ENCODE peak calls at places on chromosomes 1 and 21, in five cellular contexts. E is osteoblast; G is tibial nerve; A is CD4-positive, alpha-beta T cell; R is HFFc6. H is an unnamed sample.

GRCh38 chr1:212040629-212041028 is 5.1 kb downstream of the DTL start:
- DNase-seq in E (no peak), G (no peak), A (no peak), R (peak), H (no peak)

GRCh38 chr1:50603274-50604271 is 180.3 kb upstream of the DMRTA2 start:
- DNase-seq in E (no peak), G (no peak), A (no peak), R (peak), H (no peak)

GRCh38 chr1:245245021-245245667 is 90.4 kb downstream of the KIF26B start:
- DNase-seq in E (no peak), G (no peak), A (no peak), R (no peak), H (no peak)

GRCh38 chr1:115507256-115507589 is 134.5 kb upstream of the VANGL1 start:
- DNase-seq in E (peak), G (no peak), A (no peak), R (peak), H (no peak)

GRCh38 chr1:154775559-154776338 is 94.3 kb downstream of the KCNN3 start:
- DNase-seq in E (no peak), G (no peak), A (no peak), R (no peak), H (no peak)

GRCh38 chr1:54312874-54313316 is 93.3 kb downstream of the SSBP3 start:
- DNase-seq in E (no peak), G (no peak), A (no peak), R (peak), H (no peak)

GRCh38 chr21:45560106-45561021 is 18.1 kb upstream of the SLC19A1 start:
- DNase-seq in E (peak), G (peak), A (no peak), R (no peak), H (no peak)

GRCh38 chr1:225735252-225736149 is 42.1 kb upstream of the SRP9 start:
- DNase-seq in E (peak), G (peak), A (no peak), R (peak), H (no peak)

GRCh38 chr1:95668165-95668564 is 434.2 kb downstream of the RWDD3 start:
- DNase-seq in E (no peak), G (no peak), A (no peak), R (no peak), H (no peak)

GRCh38 chr21:43717166-43717853 is 1.6 kb upstream of the PDXK start:
- DNase-seq in E (peak), G (no peak), A (no peak), R (no peak), H (no peak)

GRCh38 chr1:173988068-173988467 is 34.1 kb downstream of the RC3H1 start:
- DNase-seq in E (no peak), G (no peak), A (no peak), R (no peak), H (no peak)

GRCh38 chr1:205933672-205934618 is 9.3 kb downstream of the SLC26A9 start:
- DNase-seq in E (peak), G (no peak), A (no peak), R (peak), H (no peak)

GRCh38 chr1:9843576-9843945 is 19.8 kb upstream of the CLSTN1 start:
- DNase-seq in E (peak), G (no peak), A (no peak), R (no peak), H (no peak)

GRCh38 chr1:88462481-88463261 is 221.4 kb upstream of the PKN2 start:
- DNase-seq in E (peak), G (no peak), A (no peak), R (no peak), H (peak)

GRCh38 chr1:236214761-236215160 is 67.0 kb downstream of the ERO1B start:
- DNase-seq in E (no peak), G (no peak), A (no peak), R (no peak), H (no peak)

GRCh38 chr1:45400049-45400448 is 59.8 kb upstream of the MUTYH start:
- DNase-seq in E (peak), G (no peak), A (no peak), R (no peak), H (no peak)

GRCh38 chr1:173175514-173176146 is 31.5 kb downstream of the TNFSF4 start:
- DNase-seq in E (no peak), G (no peak), A (no peak), R (peak), H (no peak)

GRCh38 chr1:98323906-98324358 is 337.6 kb upstream of the SNX7 start:
- DNase-seq in E (peak), G (no peak), A (no peak), R (peak), H (no peak)

GRCh38 chr1:184563308-184563707 is 176.5 kb downstream of the C1orf21 start:
- DNase-seq in E (peak), G (no peak), A (no peak), R (peak), H (no peak)

GRCh38 chr1:33039840-33040239 is 3.2 kb upstream of the AK2 start:
- DNase-seq in E (no peak), G (no peak), A (no peak), R (no peak), H (no peak)

GRCh38 chr1:161180643-161181042 is 3.3 kb upstream of the B4GALT3 start:
- DNase-seq in E (no peak), G (no peak), A (no peak), R (no peak), H (no peak)
- TF ChIP-seq CTCF in E (peak), G (no peak), A (peak), R (peak), H (peak)

GRCh38 chr1:224459051-224459450 is 24.5 kb upstream of the WDR26 start:
- DNase-seq in E (no peak), G (no peak), A (no peak), R (no peak), H (no peak)

GRCh38 chr1:224458296-224458695 is 23.7 kb upstream of the WDR26 start:
- DNase-seq in E (no peak), G (no peak), A (no peak), R (no peak), H (no peak)

GRCh38 chr1:224459936-224460335 is 25.3 kb upstream of the WDR26 start:
- DNase-seq in E (no peak), G (no peak), A (no peak), R (no peak), H (no peak)

GRCh38 chr1:224456637-224456953 is 22.0 kb upstream of the WDR26 start:
- DNase-seq in E (no peak), G (no peak), A (no peak), R (no peak), H (no peak)

DNA sequence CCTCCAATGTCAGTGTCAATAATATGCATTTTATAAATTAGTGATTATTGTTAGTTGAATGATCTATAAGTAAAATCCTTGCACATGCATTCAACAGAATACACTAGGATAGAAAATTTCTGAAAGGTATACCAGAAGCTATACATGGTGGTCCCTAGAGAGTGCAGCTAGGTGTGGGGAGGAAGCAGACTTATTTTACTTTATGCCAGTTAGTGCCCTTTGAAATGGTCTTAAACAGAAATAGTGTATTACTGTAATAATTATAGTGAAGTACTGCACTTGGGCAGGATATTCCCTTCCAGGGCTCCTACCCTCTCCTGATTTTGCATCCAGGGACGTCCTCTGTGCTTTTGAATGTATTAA is 23.2 kb upstream of the WDR26 start:
- DNase-seq in E (no peak), G (no peak), A (no peak), R (no peak), H (no peak)
- TF ChIP-seq CTCF in E (no peak), G (no peak), A (peak), R (peak), H (no peak)

DNA sequence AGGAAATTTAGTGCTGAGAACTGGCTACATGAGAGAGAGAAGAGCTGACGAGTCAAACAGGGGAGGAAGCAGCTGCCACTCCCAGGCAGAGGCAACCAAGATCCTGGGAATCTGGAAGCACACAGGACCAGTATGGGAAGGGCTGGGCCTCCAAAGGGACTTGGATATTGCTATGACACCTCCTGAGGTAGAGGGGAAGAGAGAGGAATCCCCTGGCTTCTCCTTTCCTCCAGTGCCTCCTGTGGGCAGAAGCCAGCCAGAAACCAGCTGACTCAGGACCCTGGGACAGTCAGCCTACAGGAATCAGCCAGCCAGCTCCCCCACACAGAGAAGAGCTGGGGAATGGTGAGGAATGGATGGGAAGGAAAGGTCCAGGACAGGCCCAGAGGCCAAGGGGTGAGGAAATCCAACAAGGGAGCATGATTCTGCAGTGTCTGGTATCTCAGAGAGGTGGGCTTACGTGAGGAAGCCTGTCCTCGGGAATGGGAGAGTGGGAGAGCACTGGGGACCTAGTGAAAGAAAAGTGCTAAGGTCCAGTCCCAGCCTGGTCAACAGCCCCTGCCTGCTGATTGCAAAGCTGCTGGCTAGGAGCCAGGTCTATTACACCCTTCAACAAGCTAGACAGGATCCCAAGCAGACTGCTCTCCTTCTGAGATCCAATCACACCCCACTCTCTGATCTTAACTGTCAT is 43.5 kb downstream of the NAV1 start:
- DNase-seq in E (peak), G (no peak), A (no peak), R (peak), H (no peak)
- TF ChIP-seq CTCF in E (peak), G (no peak), A (no peak), R (no peak), H (no peak)

DNA sequence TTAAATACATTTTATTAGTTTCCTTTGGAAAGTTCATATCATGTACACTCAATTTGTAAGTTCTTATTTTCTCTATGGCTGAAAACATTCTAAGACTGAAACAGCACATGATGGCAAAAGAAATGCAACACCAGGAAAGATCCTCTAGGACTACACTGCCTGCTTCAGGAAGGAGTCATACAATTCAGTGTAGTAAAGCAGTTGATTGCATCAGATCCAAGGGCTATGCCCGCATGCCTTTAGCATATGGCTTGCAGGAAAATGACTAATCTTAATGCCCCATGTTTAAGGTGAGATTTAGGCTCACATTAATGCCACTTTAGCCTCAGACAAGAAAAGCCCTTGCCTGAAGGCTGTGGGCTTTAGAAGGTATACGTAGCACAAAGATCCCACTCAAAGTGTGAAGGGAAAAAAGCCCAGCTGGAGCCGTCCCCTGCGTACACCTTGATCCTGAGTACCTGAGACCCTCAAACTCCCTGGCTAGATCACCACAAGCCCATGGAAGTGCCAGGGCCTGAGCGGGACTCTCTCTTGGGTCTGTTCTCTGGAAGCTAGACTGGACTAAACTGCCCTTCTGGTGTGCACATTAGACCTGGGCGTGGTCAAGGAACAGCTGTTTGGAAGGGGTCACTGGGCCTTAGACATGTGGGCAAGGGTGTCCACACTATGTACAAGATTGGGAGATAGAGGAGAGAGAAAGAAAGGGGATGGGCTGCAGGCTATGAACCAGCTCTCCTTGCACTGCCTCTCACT is 52.9 kb downstream of the ESRRG start:
- DNase-seq in E (no peak), G (no peak), A (no peak), R (no peak), H (no peak)
- TF ChIP-seq CTCF in E (no peak), G (no peak), A (no peak), R (no peak), H (peak)

GRCh38 chr1:163346326-163346870 is 24.6 kb downstream of the NUF2 start:
- DNase-seq in E (no peak), G (no peak), A (no peak), R (no peak), H (no peak)
- TF ChIP-seq CTCF in E (no peak), G (no peak), A (no peak), R (no peak), H (no peak)

DNA sequence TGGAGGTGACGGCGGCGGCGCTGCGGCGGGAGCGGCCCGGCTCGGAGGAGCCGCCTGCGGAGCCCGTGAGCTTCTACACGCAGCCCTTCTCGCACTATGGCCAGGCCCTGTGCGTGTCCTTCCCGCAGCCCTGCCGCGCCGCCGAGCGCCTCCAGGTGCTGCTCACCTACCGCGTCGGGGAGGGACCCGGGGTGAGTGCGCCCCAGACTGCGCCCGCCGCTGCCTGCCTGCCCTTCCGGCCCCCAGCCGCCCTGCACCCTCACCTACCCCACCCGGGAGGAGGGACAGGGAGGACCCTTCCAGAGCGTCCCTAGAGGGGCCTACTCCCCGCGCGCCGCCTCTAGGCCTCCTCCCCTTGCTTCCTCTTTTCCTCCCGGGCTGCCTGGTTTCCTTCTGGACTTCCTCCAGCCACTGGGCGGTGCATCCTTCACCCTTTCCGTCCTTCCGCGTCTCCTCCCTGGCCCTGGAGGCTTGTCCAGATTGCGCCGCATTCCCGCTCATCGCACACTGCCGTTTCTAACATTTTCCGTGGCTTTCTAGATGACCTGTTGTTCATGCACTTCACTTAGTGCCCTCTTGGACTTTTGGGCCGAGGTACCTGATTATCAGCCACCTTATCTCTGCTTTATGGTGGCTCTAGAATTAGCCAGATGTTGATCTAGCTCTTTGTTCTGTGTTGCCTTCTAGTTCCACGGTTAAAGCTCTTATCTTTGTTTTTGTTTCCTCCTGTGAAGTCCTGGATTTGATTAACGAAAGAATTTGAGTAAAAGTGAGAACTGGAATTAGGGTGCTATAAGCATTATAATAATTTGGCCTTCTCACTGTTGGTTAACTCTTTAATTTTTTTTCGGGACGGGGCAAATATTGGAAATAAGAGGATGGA is 716 bp downstream of the RNPEP start:
- DNase-seq in E (peak), G (peak), A (peak), R (peak), H (peak)
- TF ChIP-seq CTCF in E (no peak), G (no peak), A (no peak), R (peak), H (peak)